ENCODE peak calls at places on chromosomes 11 and 22, in six cellular contexts. Z, G, P, O, I and F are unnamed samples.

GRCh38 chr11:68314203-68314885 is 2.0 kb downstream of the LRP5 start:
- DNase-seq in G (no peak), O (no peak), P (no peak), Z (no peak), I (no peak), F (no peak)

GRCh38 chr22:36612458-36612857 is 83.5 kb upstream of the EIF3D start:
- DNase-seq in I (no peak), Z (peak; percentile 18), G (no peak), O (no peak), P (no peak), F (no peak)

GRCh38 chr11:118980191-118980881 is 8.8 kb downstream of the FOXR1 start:
- DNase-seq in P (no peak), O (no peak), I (peak; percentile 73), G (no peak), Z (no peak), F (no peak)

GRCh38 chr11:80532633-80533232 is 1091.9 kb upstream of the TENM4 start:
- DNase-seq in P (no peak), Z (no peak), G (no peak), O (no peak), I (peak; percentile 48), F (no peak)

GRCh38 chr22:20566420-20567260 is 59.2 kb downstream of the MED15 start:
- DNase-seq in P (no peak), Z (peak; percentile 92), O (no peak), G (no peak), I (peak; percentile 78), F (no peak)

GRCh38 chr11:105719073-105719846 is 109.4 kb downstream of the GRIA4 start:
- DNase-seq in O (no peak), G (no peak), P (peak; percentile 53), Z (peak; percentile 3), I (no peak), F (no peak)

GRCh38 chr11:69360606-69361005 is 66.7 kb downstream of the MYEOV start:
- DNase-seq in P (no peak), Z (no peak), G (peak; percentile 2), I (no peak), O (no peak), F (no peak)

GRCh38 chr11:33716236-33716635 is 15.6 kb upstream of the C11orf91 start:
- DNase-seq in G (no peak), I (no peak), Z (peak; percentile 67), P (peak; percentile 55), O (no peak), F (no peak)

GRCh38 chr11:129313588-129314288 is 61.9 kb upstream of the BARX2 start:
- DNase-seq in I (no peak), G (no peak), Z (peak; percentile 49), O (no peak), P (no peak), F (no peak)

GRCh38 chr11:64742087-64742939 is 1.6 kb downstream of the RASGRP2 start:
- DNase-seq in P (peak; percentile 45), Z (no peak), I (no peak), G (no peak), O (no peak), F (no peak)

GRCh38 chr11:69215784-69216415 is 60.2 kb downstream of the SMIM38 start:
- DNase-seq in Z (peak; percentile 38), I (no peak), G (peak; percentile 5), O (peak; percentile 19), P (no peak), F (no peak)

GRCh38 chr11:2745511-2745910 is 45.7 kb upstream of the KCNQ1OT1 start:
- DNase-seq in Z (no peak), O (no peak), G (no peak), P (no peak), I (peak; percentile 54), F (peak; percentile 6)

GRCh38 chr11:105142167-105142566 is 2.6 kb upstream of the CARD18 start:
- DNase-seq in G (no peak), Z (no peak), P (no peak), O (no peak), I (no peak), F (no peak)

GRCh38 chr22:47000256-47000655 is 237.8 kb downstream of the TBC1D22A start:
- DNase-seq in O (no peak), I (peak; percentile 46), Z (no peak), P (peak; percentile 23), G (no peak), F (no peak)

GRCh38 chr11:104907521-104908185 is 9.4 kb upstream of the CASP12 start:
- DNase-seq in P (peak; percentile 42), I (no peak), Z (peak; percentile 22), G (no peak), O (no peak), F (no peak)

GRCh38 chr11:74672956-74673895 is 58.0 kb downstream of the CHRDL2 start:
- DNase-seq in P (no peak), G (no peak), I (peak; percentile 93), Z (peak; percentile 98), O (no peak), F (no peak)

GRCh38 chr22:47165338-47165931 is 403.0 kb downstream of the TBC1D22A start:
- DNase-seq in O (no peak), I (peak; percentile 58), Z (no peak), G (no peak), P (no peak), F (peak; percentile 12)

GRCh38 chr11:96015911-96016565 is 92.1 kb upstream of the MTMR2 start:
- DNase-seq in I (no peak), P (no peak), Z (no peak), O (no peak), G (no peak), F (no peak)

GRCh38 chr11:116696381-116696941 is 76.3 kb downstream of the BUD13 start:
- DNase-seq in P (no peak), Z (no peak), G (no peak), O (peak; percentile 26), I (peak; percentile 37), F (no peak)

GRCh38 chr11:44785856-44786606 is 59.3 kb downstream of the TSPAN18 start:
- DNase-seq in P (no peak), I (peak; percentile 63), Z (no peak), O (no peak), G (no peak), F (no peak)
- TF ChIP-seq CTCF in P (peak; percentile 21), I (no peak), Z (no peak), O (no peak), G (peak; percentile 28), F (no peak)

DNA sequence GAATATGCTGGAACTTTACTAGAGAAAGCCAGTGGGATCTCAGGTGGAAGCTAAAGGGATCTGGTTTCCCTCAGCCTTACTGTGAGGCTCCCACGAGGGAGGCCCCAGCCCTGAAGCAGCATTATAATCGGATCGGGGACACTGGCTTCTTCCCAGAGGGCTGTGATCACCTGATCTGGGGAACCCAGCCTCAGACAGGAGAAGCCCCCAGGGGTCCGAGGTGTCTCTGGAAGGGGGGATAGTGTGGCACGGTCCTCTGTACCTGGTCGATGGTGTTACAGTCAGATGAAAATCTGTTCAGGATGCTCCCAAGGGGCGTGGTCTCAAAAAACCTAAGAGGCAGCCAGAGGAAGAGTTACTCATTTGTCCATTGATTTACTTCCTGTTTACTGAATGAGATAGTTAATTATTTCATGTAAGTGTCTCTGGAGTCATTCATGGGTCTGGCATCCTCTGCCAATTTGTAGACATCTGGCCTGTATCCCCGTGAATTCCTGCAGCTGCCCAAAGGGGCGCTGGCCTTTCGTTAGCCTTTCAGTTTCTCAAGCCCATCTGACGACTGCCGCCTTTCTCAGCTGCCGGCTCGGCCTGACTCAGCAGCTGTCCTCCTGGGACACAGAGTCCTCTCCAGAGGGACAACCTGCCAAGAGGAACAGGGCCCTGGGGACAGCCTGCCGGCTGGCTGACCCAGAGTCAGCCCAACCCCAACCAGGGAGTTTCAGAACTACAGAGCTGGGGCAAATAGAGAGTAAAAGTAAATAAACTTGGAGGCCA is 17.0 kb upstream of the KCNJ11 start:
- DNase-seq in I (peak; percentile 83), P (peak; percentile 52), G (no peak), Z (peak; percentile 21), O (no peak), F (peak; percentile 61)
- TF ChIP-seq CTCF in I (no peak), P (no peak), G (no peak), Z (peak; percentile 20), O (no peak), F (no peak)

GRCh38 chr11:101862410-101863233 is 52.2 kb upstream of the CEP126 start:
- DNase-seq in P (no peak), I (no peak), G (no peak), Z (peak; percentile 82), O (no peak), F (peak; percentile 23)
- TF ChIP-seq CTCF in P (no peak), I (no peak), G (peak; percentile 57), Z (peak; percentile 61), O (no peak), F (peak; percentile 37)

GRCh38 chr11:46130286-46130937 is 9.2 kb upstream of the PHF21A start:
- DNase-seq in P (no peak), I (no peak), O (no peak), Z (no peak), G (no peak), F (no peak)

GRCh38 chr11:46129133-46129532 is 7.9 kb upstream of the PHF21A start:
- DNase-seq in O (no peak), Z (no peak), I (no peak), G (no peak), P (no peak), F (no peak)

GRCh38 chr11:46125284-46125683 is 4.0 kb upstream of the PHF21A start:
- DNase-seq in I (no peak), P (no peak), Z (no peak), G (no peak), O (no peak), F (no peak)

GRCh38 chr11:46122955-46123354 is 1.7 kb upstream of the PHF21A start:
- DNase-seq in I (no peak), Z (peak; percentile 66), O (no peak), P (no peak), G (no peak), F (no peak)

DNA sequence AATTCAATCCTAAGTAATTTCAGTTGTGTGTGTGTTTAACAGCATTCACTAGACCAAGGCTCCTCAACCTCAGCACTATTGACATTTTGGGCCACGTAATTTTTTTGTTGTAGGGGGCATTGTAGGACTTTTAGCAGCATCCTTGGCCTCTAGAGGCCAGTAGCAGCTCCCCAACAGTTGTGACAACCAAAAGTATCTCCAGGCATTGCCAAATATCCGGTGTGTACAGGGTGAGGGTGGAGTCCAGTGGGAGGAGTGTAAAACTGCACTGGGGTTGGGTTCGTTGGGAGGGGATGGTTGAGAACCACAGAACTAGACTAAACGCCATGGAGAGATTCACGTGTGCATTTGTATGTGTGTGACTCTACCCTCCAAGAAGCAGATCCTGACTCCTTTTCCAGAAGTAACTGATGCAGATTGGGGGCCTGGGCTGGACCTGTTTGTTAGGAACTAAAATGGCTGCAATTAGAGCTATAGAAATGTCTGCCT is 5.9 kb upstream of the PHF21A start:
- DNase-seq in G (no peak), I (no peak), P (peak; percentile 77), Z (peak; percentile 45), O (no peak), F (no peak)
- TF ChIP-seq CTCF in G (no peak), I (no peak), P (peak; percentile 38), Z (peak; percentile 42), O (no peak), F (no peak)

GRCh38 chr11:12404461-12404860 is 27.1 kb downstream of the PARVA start:
- DNase-seq in P (no peak), I (peak; percentile 91), Z (no peak), O (no peak), G (no peak), F (no peak)
- TF ChIP-seq CTCF in P (no peak), I (no peak), Z (no peak), O (no peak), G (no peak), F (no peak)